ENCODE peak calls at places on chromosomes 7 and 10, in eight cellular contexts. M is HepG2, E is fibroblast of lung, K is lower lobe of right lung, Q is iPS DF 6.9, N is A673, C is pancreas, V is aorta. D is an unnamed sample. For H3K4me1, the result is how much of the 10 kb centered on the place peaks cover.

GRCh38 chr10:114711487-114712250 is 53.6 kb upstream of the ABLIM1 start:
- DNase-seq in V (no peak), K (no peak), C (no peak), M (no peak), Q (no peak), E (no peak), N (no peak), D (no peak)

GRCh38 chr7:44966731-44967538 is 11.9 kb downstream of the MYO1G start:
- DNase-seq in N (no peak), K (no peak), Q (no peak), M (no peak), V (peak), C (no peak), E (no peak), D (no peak)

GRCh38 chr7:47403341-47403866 is 178.5 kb downstream of the TNS3 start:
- DNase-seq in E (no peak), V (no peak), N (no peak), C (no peak), Q (no peak), M (no peak), K (no peak), D (no peak)

GRCh38 chr10:21368728-21369425 is 156.6 kb downstream of the SKIDA1 start:
- DNase-seq in K (no peak), C (no peak), N (no peak), M (no peak), Q (no peak), E (no peak), V (no peak), D (no peak)

GRCh38 chr10:100341953-100342626 is 4.9 kb upstream of the SCD start:
- DNase-seq in M (peak), V (no peak), N (peak), Q (peak), E (peak), K (no peak), C (peak), D (peak)

GRCh38 chr10:114925675-114926204 is 12.3 kb upstream of the TRUB1 start:
- DNase-seq in Q (no peak), K (no peak), M (no peak), C (peak), N (peak), E (peak), V (no peak), D (peak)

GRCh38 chr10:60827791-60828488 is 49.7 kb downstream of the CDK1 start:
- DNase-seq in Q (no peak), M (peak), V (no peak), E (no peak), C (no peak), K (no peak), N (peak), D (peak)

GRCh38 chr10:121698902-121699301 is 100.7 kb upstream of the FGFR2 start:
- DNase-seq in C (no peak), M (no peak), Q (no peak), N (no peak), E (no peak), K (no peak), V (no peak), D (no peak)

GRCh38 chr10:58384095-58384494 is 1.1 kb upstream of the TFAM start:
- DNase-seq in N (no peak), K (no peak), C (no peak), E (no peak), V (no peak), Q (no peak), M (no peak), D (peak)

GRCh38 chr10:123608047-123608446 is 58.1 kb upstream of the GPR26 start:
- DNase-seq in E (no peak), M (no peak), N (no peak), Q (no peak), K (no peak), C (no peak), V (no peak), D (no peak)

GRCh38 chr10:93271347-93271746 is 197.7 kb downstream of the CYP26A1 start:
- DNase-seq in K (no peak), M (no peak), Q (no peak), C (no peak), E (no peak), V (no peak), N (no peak), D (no peak)

GRCh38 chr10:93272884-93273675 is 199.4 kb downstream of the CYP26A1 start:
- DNase-seq in C (no peak), M (no peak), N (no peak), V (no peak), K (no peak), Q (peak), E (no peak), D (no peak)

GRCh38 chr10:93277360-93277759 is 203.7 kb downstream of the CYP26A1 start:
- DNase-seq in M (no peak), E (no peak), N (no peak), Q (no peak), K (no peak), C (no peak), V (no peak), D (no peak)

GRCh38 chr10:93269281-93269680 is 195.6 kb downstream of the CYP26A1 start:
- DNase-seq in Q (no peak), N (no peak), C (no peak), E (no peak), K (no peak), M (no peak), V (no peak), D (no peak)

DNA sequence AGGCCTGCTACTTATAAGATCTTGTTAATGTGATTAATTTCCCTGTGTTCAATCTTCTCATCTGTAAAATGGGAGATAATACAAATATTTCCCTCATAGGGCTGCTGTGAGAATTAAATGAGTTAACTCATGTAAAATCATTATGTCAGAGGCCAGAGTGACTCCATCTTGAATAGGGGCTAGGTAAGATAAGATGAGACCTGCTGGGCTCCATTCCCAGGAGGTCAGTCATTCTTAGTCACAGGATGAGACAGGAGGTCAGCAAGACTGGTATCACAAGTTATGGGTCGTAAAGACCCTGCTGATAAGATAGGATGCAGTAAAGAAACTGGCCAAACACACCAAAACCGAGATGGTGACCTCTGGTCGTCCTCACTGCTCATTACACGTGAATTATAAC is 200.7 kb downstream of the CYP26A1 start:
- DNase-seq in V (no peak), Q (no peak), N (no peak), M (no peak), K (no peak), E (no peak), C (no peak), D (no peak)
- H3K4me1 ChIP-seq in V (under half), Q (under half), N (under half), M (under half), K (under half), E (under half), C (under half), D (under half)

GRCh38 chr10:35372329-35372728 is 36.0 kb downstream of the CCNY start:
- DNase-seq in Q (no peak), V (no peak), N (no peak), M (no peak), K (peak), C (no peak), E (no peak), D (no peak)
- H3K4me3 ChIP-seq in Q (no peak), V (no peak), N (no peak), M (no peak), K (no peak), C (no peak), E (no peak), D (no peak)

DNA sequence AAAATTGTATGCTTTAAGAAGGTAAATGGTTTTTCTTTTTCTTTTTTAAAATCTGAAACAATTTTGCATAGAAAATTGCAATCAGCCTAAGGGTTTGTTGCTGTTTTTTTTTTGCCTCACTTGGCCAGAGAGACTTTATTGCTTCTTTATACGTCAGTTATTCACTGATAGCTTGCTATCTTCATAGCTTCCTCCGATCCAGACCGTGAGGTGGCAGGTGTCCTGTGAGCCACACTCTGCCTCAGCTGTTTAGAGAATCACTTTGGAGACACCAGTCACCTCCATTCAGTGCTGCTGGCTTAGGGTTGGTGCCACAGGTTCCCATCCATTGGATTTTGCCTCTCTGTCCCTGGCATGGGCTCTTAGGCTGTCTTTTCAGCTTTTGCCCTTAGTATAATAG is 68.0 kb downstream of the HHEX start:
- DNase-seq in M (no peak), E (no peak), V (no peak), Q (no peak), N (no peak), C (no peak), K (no peak), D (no peak)
- H3K4me1 ChIP-seq in M (half or more), E (under half), V (under half), Q (under half), N (under half), C (under half), K (under half), D (under half)

GRCh38 chr7:70006411-70006920 is 408.2 kb downstream of the AUTS2 start:
- DNase-seq in M (no peak), N (no peak), V (no peak), E (peak), K (no peak), Q (no peak), C (no peak), D (peak)

GRCh38 chr7:70000747-70001348 is 402.6 kb downstream of the AUTS2 start:
- DNase-seq in E (no peak), V (no peak), K (no peak), N (no peak), C (no peak), M (no peak), Q (no peak), D (no peak)

GRCh38 chr7:70005885-70006284 is 407.6 kb downstream of the AUTS2 start:
- DNase-seq in N (no peak), M (no peak), E (peak), C (no peak), Q (no peak), V (no peak), K (no peak), D (no peak)
- H3K4me3 ChIP-seq in N (no peak), M (no peak), E (no peak), C (no peak), Q (no peak), V (no peak), K (no peak), D (no peak)

GRCh38 chr7:94476251-94476840 is 33.3 kb upstream of the CASD1 start:
- DNase-seq in V (no peak), M (peak), E (no peak), N (no peak), K (no peak), Q (no peak), C (no peak), D (no peak)

GRCh38 chr7:94477878-94478277 is 31.7 kb upstream of the CASD1 start:
- DNase-seq in E (no peak), N (no peak), C (no peak), V (no peak), Q (no peak), K (no peak), M (peak), D (no peak)

GRCh38 chr7:94471604-94472003 is 38.0 kb upstream of the CASD1 start:
- DNase-seq in K (no peak), C (no peak), M (no peak), V (no peak), Q (no peak), E (no peak), N (no peak), D (no peak)

GRCh38 chr7:94472608-94473007 is 37.0 kb upstream of the CASD1 start:
- DNase-seq in M (no peak), E (no peak), K (no peak), C (no peak), N (no peak), Q (no peak), V (no peak), D (no peak)
- H3K4me1 ChIP-seq in M (under half), E (under half), K (under half), C (under half), N (under half), Q (under half), V (under half), D (under half)

DNA sequence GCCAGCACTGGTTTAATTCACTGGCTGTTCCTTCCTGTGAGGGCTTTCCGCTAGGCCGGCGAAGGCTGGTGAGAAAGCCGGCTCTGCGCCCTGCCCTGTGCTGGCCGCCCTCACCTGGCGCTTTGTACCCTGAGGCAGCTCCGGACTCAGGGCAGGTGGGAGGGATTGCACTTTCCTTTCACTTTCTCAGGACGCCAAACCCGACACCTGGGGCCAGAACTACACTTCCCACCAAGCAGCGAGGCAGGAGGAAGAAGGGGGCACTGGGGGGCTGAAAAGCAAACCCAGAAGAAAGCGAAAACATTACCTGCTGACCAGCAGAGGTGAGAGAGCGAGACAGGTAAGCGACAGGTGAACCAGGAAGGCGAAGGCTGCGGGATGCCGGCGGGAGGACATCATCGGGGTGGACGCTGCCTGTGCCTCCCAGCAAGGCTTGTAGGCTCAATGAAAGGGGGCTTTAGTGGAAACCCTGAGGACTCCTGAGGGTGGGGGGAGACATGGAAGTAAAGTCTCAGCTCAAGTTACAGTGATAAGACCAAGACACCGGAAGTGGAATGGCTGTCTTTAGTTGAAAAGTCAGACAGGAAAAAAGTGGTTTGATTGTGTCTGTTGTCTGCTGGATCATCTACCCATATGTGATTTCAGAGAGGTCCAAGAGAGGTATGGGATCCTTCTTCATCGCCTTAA is at the start of gene RAB19:
- DNase-seq in K (peak), N (no peak), M (no peak), C (peak), Q (peak), E (no peak), V (no peak), D (no peak)
- H3K4me3 ChIP-seq in K (peak), N (no peak), M (peak), C (peak), Q (peak), E (no peak), V (no peak), D (peak)

DNA sequence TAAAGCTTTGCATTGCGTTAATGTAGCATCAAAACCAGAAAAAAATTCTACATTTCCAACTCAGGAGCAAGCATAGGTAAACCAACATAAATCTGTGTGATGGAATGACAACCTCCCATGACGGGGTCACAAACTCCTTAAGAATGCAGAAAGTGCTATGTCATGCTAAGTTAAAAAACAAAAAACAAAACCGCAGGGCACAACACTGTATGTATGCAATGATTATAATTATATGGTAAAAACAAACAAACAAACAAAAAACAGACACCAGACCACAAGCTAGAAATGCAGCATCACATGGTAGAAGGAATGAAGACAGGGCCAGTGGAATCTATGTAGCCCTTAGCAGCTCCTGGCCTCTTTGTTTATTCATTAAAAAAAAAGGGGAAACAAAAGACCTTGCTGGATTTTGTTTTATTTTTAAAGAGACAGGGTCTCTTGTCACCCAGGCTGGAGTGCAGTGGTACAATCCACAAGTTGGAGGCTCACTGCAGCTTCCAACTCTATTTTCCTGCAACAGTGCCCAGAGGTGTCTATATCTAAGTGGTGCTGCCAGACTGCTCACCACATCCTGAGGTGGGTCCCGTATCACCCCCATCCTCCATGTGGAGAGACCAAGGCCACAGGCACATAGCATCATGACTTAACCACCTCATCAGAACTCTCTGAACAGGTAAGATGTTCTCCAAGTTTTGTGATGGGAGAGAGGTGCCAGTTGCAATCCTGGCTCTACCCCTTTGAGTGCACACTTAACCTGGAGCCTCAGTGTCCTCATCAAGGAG is 98.4 kb downstream of the RNF216 start:
- DNase-seq in C (no peak), M (no peak), K (no peak), E (no peak), Q (no peak), V (no peak), N (no peak), D (peak)
- H3K4me1 ChIP-seq in C (under half), M (under half), K (half or more), E (under half), Q (under half), V (under half), N (under half), D (under half)

D was measured in adipocyte.